ENCODE peak calls at places on chromosome 3, in eight cellular contexts. One of them, this sample, is unnamed.

GRCh38 chr3:40616420-40616819 is 91.7 kb downstream of the ZNF621 start:
- DNase-seq in GM23338: peak; percentile 43
- DNase-seq in naive thymus-derived CD4-positive, alpha-beta T cell: no peak
- DNase-seq in colonic mucosa: no peak
- DNase-seq in CD4-positive, alpha-beta memory T cell: no peak
- DNase-seq in left ventricle myocardium inferior: no peak
- DNase-seq in left lung: no peak
- DNase-seq in lung: no peak
- DNase-seq in this sample: no peak

GRCh38 chr3:59240856-59241255 is 191.0 kb upstream of the CFAP20DC start:
- DNase-seq in GM23338: no peak
- DNase-seq in naive thymus-derived CD4-positive, alpha-beta T cell: no peak
- DNase-seq in colonic mucosa: no peak
- DNase-seq in CD4-positive, alpha-beta memory T cell: no peak
- DNase-seq in left ventricle myocardium inferior: no peak
- DNase-seq in left lung: no peak
- DNase-seq in lung: no peak
- DNase-seq in this sample: no peak

GRCh38 chr3:62554264-62554799 is 181.0 kb upstream of the FEZF2 start:
- DNase-seq in GM23338: peak; percentile 73
- DNase-seq in naive thymus-derived CD4-positive, alpha-beta T cell: no peak
- DNase-seq in colonic mucosa: no peak
- DNase-seq in CD4-positive, alpha-beta memory T cell: no peak
- DNase-seq in left ventricle myocardium inferior: no peak
- DNase-seq in left lung: no peak
- DNase-seq in lung: no peak
- DNase-seq in this sample: no peak

GRCh38 chr3:32399030-32399620 is 7.5 kb downstream of the CMTM7 start:
- DNase-seq in GM23338: peak; percentile 85
- DNase-seq in naive thymus-derived CD4-positive, alpha-beta T cell: peak; percentile 72
- DNase-seq in colonic mucosa: peak; percentile 58
- DNase-seq in CD4-positive, alpha-beta memory T cell: peak; percentile 70
- DNase-seq in left ventricle myocardium inferior: no peak
- DNase-seq in left lung: no peak
- DNase-seq in lung: no peak
- DNase-seq in this sample: no peak

GRCh38 chr3:130915567-130916292 is 21.8 kb downstream of the ATP2C1 start:
- DNase-seq in GM23338: no peak
- DNase-seq in naive thymus-derived CD4-positive, alpha-beta T cell: no peak
- DNase-seq in colonic mucosa: no peak
- DNase-seq in CD4-positive, alpha-beta memory T cell: no peak
- DNase-seq in left ventricle myocardium inferior: no peak
- DNase-seq in left lung: no peak
- DNase-seq in lung: no peak
- DNase-seq in this sample: no peak

GRCh38 chr3:11770105-11770476 is 76.6 kb downstream of the TAMM41 start:
- DNase-seq in GM23338: peak; percentile 44
- DNase-seq in naive thymus-derived CD4-positive, alpha-beta T cell: no peak
- DNase-seq in colonic mucosa: no peak
- DNase-seq in CD4-positive, alpha-beta memory T cell: no peak
- DNase-seq in left ventricle myocardium inferior: no peak
- DNase-seq in left lung: no peak
- DNase-seq in lung: no peak
- DNase-seq in this sample: no peak

GRCh38 chr3:150255416-150255815 is 152.7 kb upstream of the TSC22D2 start:
- DNase-seq in GM23338: no peak
- DNase-seq in naive thymus-derived CD4-positive, alpha-beta T cell: no peak
- DNase-seq in colonic mucosa: no peak
- DNase-seq in CD4-positive, alpha-beta memory T cell: no peak
- DNase-seq in left ventricle myocardium inferior: peak; percentile 62
- DNase-seq in left lung: no peak
- DNase-seq in lung: no peak
- DNase-seq in this sample: no peak

GRCh38 chr3:10883478-10884234 is 67.6 kb downstream of the SLC6A11 start:
- DNase-seq in GM23338: peak; percentile 61
- DNase-seq in naive thymus-derived CD4-positive, alpha-beta T cell: no peak
- DNase-seq in colonic mucosa: no peak
- DNase-seq in CD4-positive, alpha-beta memory T cell: no peak
- DNase-seq in left ventricle myocardium inferior: no peak
- DNase-seq in left lung: no peak
- DNase-seq in lung: no peak
- DNase-seq in this sample: no peak

GRCh38 chr3:31532587-31533168 is at the start of gene STT3B:
- DNase-seq in GM23338: peak; percentile 81
- DNase-seq in naive thymus-derived CD4-positive, alpha-beta T cell: no peak
- DNase-seq in colonic mucosa: peak; percentile 86
- DNase-seq in CD4-positive, alpha-beta memory T cell: peak; percentile 86
- DNase-seq in left ventricle myocardium inferior: peak; percentile 86
- DNase-seq in left lung: peak; percentile 97
- DNase-seq in lung: peak; percentile 84
- DNase-seq in this sample: no peak

GRCh38 chr3:177640319-177640997 is 443.2 kb upstream of the TBL1XR1 start:
- DNase-seq in GM23338: peak; percentile 8
- DNase-seq in naive thymus-derived CD4-positive, alpha-beta T cell: no peak
- DNase-seq in colonic mucosa: no peak
- DNase-seq in CD4-positive, alpha-beta memory T cell: no peak
- DNase-seq in left ventricle myocardium inferior: no peak
- DNase-seq in left lung: no peak
- DNase-seq in lung: no peak
- DNase-seq in this sample: no peak

GRCh38 chr3:12901631-12902045 is 60.3 kb upstream of the RPL32 start:
- DNase-seq in GM23338: no peak
- DNase-seq in naive thymus-derived CD4-positive, alpha-beta T cell: no peak
- DNase-seq in colonic mucosa: no peak
- DNase-seq in CD4-positive, alpha-beta memory T cell: no peak
- DNase-seq in left ventricle myocardium inferior: no peak
- DNase-seq in left lung: peak; percentile 34
- DNase-seq in lung: no peak
- DNase-seq in this sample: no peak

GRCh38 chr3:25460751-25461150 is 32.7 kb downstream of the RARB start:
- DNase-seq in GM23338: no peak
- DNase-seq in naive thymus-derived CD4-positive, alpha-beta T cell: no peak
- DNase-seq in colonic mucosa: no peak
- DNase-seq in CD4-positive, alpha-beta memory T cell: no peak
- DNase-seq in left ventricle myocardium inferior: no peak
- DNase-seq in left lung: no peak
- DNase-seq in lung: no peak
- DNase-seq in this sample: no peak

GRCh38 chr3:111590096-111590491 is 5.1 kb downstream of the ZBED2 start:
- DNase-seq in GM23338: peak; percentile 3
- DNase-seq in naive thymus-derived CD4-positive, alpha-beta T cell: no peak
- DNase-seq in colonic mucosa: no peak
- DNase-seq in CD4-positive, alpha-beta memory T cell: no peak
- DNase-seq in left ventricle myocardium inferior: no peak
- DNase-seq in left lung: no peak
- DNase-seq in lung: no peak
- DNase-seq in this sample: no peak

GRCh38 chr3:141370065-141370533 is 1.8 kb downstream of the ZBTB38 start:
- DNase-seq in GM23338: peak; percentile 91
- DNase-seq in naive thymus-derived CD4-positive, alpha-beta T cell: peak; percentile 81
- DNase-seq in colonic mucosa: peak; percentile 66
- DNase-seq in CD4-positive, alpha-beta memory T cell: peak; percentile 88
- DNase-seq in left ventricle myocardium inferior: no peak
- DNase-seq in left lung: no peak
- DNase-seq in lung: peak; percentile 62
- DNase-seq in this sample: peak; percentile 39

GRCh38 chr3:182686033-182686886 is 107.0 kb upstream of the ATP11B start:
- DNase-seq in GM23338: no peak
- DNase-seq in naive thymus-derived CD4-positive, alpha-beta T cell: no peak
- DNase-seq in colonic mucosa: no peak
- DNase-seq in CD4-positive, alpha-beta memory T cell: no peak
- DNase-seq in left ventricle myocardium inferior: no peak
- DNase-seq in left lung: no peak
- DNase-seq in lung: no peak
- DNase-seq in this sample: no peak

GRCh38 chr3:182692021-182692420 is 101.3 kb upstream of the ATP11B start:
- DNase-seq in GM23338: no peak
- DNase-seq in naive thymus-derived CD4-positive, alpha-beta T cell: no peak
- DNase-seq in colonic mucosa: no peak
- DNase-seq in CD4-positive, alpha-beta memory T cell: no peak
- DNase-seq in left ventricle myocardium inferior: no peak
- DNase-seq in left lung: no peak
- DNase-seq in lung: no peak
- DNase-seq in this sample: no peak

GRCh38 chr3:182692685-182693084 is 100.6 kb upstream of the ATP11B start:
- DNase-seq in GM23338: no peak
- DNase-seq in naive thymus-derived CD4-positive, alpha-beta T cell: no peak
- DNase-seq in colonic mucosa: no peak
- DNase-seq in CD4-positive, alpha-beta memory T cell: no peak
- DNase-seq in left ventricle myocardium inferior: no peak
- DNase-seq in left lung: no peak
- DNase-seq in lung: no peak
- DNase-seq in this sample: no peak

GRCh38 chr3:182693723-182694122 is 99.6 kb upstream of the ATP11B start:
- DNase-seq in GM23338: no peak
- DNase-seq in naive thymus-derived CD4-positive, alpha-beta T cell: no peak
- DNase-seq in colonic mucosa: no peak
- DNase-seq in CD4-positive, alpha-beta memory T cell: no peak
- DNase-seq in left ventricle myocardium inferior: no peak
- DNase-seq in left lung: no peak
- DNase-seq in lung: no peak
- DNase-seq in this sample: no peak

DNA sequence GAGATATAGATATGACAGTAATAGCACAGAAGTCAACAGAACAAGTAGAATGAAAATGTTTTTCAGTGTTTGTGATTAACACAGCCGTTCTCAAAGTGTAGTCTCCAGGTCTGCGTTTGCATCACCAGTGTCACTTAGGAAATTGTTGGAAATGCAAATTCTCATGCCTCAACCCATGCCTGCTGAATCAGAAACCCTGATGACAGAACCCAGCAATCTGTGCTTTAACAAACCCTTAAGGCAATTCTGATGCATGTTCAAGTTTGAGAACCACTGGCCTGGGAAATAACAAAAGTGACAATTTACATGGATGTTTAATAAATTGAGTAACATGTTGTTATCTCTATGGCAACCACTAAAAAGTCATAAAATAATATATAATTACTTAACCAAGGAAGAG is 103.1 kb upstream of the ATP11B start:
- DNase-seq in GM23338: no peak
- DNase-seq in naive thymus-derived CD4-positive, alpha-beta T cell: no peak
- DNase-seq in colonic mucosa: no peak
- DNase-seq in CD4-positive, alpha-beta memory T cell: no peak
- DNase-seq in left ventricle myocardium inferior: no peak
- DNase-seq in left lung: no peak
- DNase-seq in lung: no peak
- DNase-seq in this sample: no peak
- H3K27ac ChIP-seq in GM23338: no peak overlapping the region
- H3K27ac ChIP-seq in naive thymus-derived CD4-positive, alpha-beta T cell: no peak overlapping the region
- H3K27ac ChIP-seq in colonic mucosa: no peak overlapping the region
- H3K27ac ChIP-seq in CD4-positive, alpha-beta memory T cell: no peak overlapping the region
- H3K27ac ChIP-seq in left ventricle myocardium inferior: no peak overlapping the region
- H3K27ac ChIP-seq in left lung: no peak overlapping the region
- H3K27ac ChIP-seq in lung: no peak overlapping the region
- H3K27ac ChIP-seq in this sample: no peak overlapping the region

GRCh38 chr3:56811545-56812202 is 9.9 kb upstream of the ARHGEF3 start:
- DNase-seq in GM23338: no peak
- DNase-seq in naive thymus-derived CD4-positive, alpha-beta T cell: no peak
- DNase-seq in colonic mucosa: no peak
- DNase-seq in CD4-positive, alpha-beta memory T cell: no peak
- DNase-seq in left ventricle myocardium inferior: no peak
- DNase-seq in left lung: no peak
- DNase-seq in lung: no peak
- DNase-seq in this sample: no peak

GRCh38 chr3:56815571-56815970 is 13.8 kb upstream of the ARHGEF3 start:
- DNase-seq in GM23338: no peak
- DNase-seq in naive thymus-derived CD4-positive, alpha-beta T cell: no peak
- DNase-seq in colonic mucosa: no peak
- DNase-seq in CD4-positive, alpha-beta memory T cell: no peak
- DNase-seq in left ventricle myocardium inferior: no peak
- DNase-seq in left lung: no peak
- DNase-seq in lung: no peak
- DNase-seq in this sample: no peak

GRCh38 chr3:56813656-56813965 is 11.9 kb upstream of the ARHGEF3 start:
- DNase-seq in GM23338: no peak
- DNase-seq in naive thymus-derived CD4-positive, alpha-beta T cell: no peak
- DNase-seq in colonic mucosa: no peak
- DNase-seq in CD4-positive, alpha-beta memory T cell: no peak
- DNase-seq in left ventricle myocardium inferior: no peak
- DNase-seq in left lung: no peak
- DNase-seq in lung: no peak
- DNase-seq in this sample: no peak

GRCh38 chr3:56812749-56813655 is 11.3 kb upstream of the ARHGEF3 start:
- DNase-seq in GM23338: no peak
- DNase-seq in naive thymus-derived CD4-positive, alpha-beta T cell: no peak
- DNase-seq in colonic mucosa: no peak
- DNase-seq in CD4-positive, alpha-beta memory T cell: no peak
- DNase-seq in left ventricle myocardium inferior: no peak
- DNase-seq in left lung: no peak
- DNase-seq in lung: no peak
- DNase-seq in this sample: no peak

DNA sequence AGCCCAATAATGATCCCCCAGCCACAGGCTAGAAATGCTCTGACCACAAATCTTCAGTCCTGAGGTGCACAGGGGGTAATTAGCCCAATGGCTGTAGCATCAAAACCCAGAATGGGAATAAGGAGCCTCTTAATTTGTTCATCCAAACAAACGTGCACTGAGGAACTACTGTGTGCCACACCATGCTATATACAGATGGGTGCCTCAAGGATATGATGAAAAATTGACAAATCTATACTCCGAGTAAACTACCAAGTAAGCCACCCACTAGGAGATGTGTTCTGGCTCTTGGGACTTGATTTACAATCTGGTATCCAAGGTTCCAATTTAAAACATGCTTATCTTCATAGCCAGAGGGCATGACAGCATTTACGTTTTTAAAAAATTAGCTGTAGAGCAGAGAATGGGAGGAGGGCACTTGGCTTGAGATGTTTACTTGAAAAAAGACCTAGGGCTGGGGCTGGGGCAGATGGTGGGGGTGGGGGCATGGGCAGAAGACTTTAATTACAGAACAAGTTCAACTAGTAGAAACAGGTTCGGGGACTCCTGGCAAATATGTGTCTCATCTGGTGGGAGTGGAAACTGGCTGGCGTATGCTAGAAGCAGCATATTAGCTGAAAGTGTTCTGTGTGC is 9.3 kb upstream of the ARHGEF3 start:
- DNase-seq in GM23338: no peak
- DNase-seq in naive thymus-derived CD4-positive, alpha-beta T cell: no peak
- DNase-seq in colonic mucosa: no peak
- DNase-seq in CD4-positive, alpha-beta memory T cell: no peak
- DNase-seq in left ventricle myocardium inferior: no peak
- DNase-seq in left lung: no peak
- DNase-seq in lung: no peak
- DNase-seq in this sample: no peak
- H3K4me1 ChIP-seq in GM23338: no peaks in the 10 kb centered on the region
- H3K4me1 ChIP-seq in naive thymus-derived CD4-positive, alpha-beta T cell: peaks cover 29% of the 10 kb centered on the region
- H3K4me1 ChIP-seq in colonic mucosa: no peaks in the 10 kb centered on the region
- H3K4me1 ChIP-seq in CD4-positive, alpha-beta memory T cell: peaks cover 62% of the 10 kb centered on the region
- H3K4me1 ChIP-seq in left ventricle myocardium inferior: peaks cover 21% of the 10 kb centered on the region
- H3K4me1 ChIP-seq in left lung: peaks cover 17% of the 10 kb centered on the region
- H3K4me1 ChIP-seq in lung: peaks cover 12% of the 10 kb centered on the region
- H3K4me1 ChIP-seq in this sample: peaks cover 38% of the 10 kb centered on the region

GRCh38 chr3:138875754-138876664 is 41.3 kb upstream of the PIK3CB start:
- DNase-seq in GM23338: no peak
- DNase-seq in naive thymus-derived CD4-positive, alpha-beta T cell: no peak
- DNase-seq in colonic mucosa: no peak
- DNase-seq in CD4-positive, alpha-beta memory T cell: peak; percentile 5
- DNase-seq in left ventricle myocardium inferior: no peak
- DNase-seq in left lung: no peak
- DNase-seq in lung: no peak
- DNase-seq in this sample: no peak
- H3K27ac ChIP-seq in GM23338: no peak overlapping the region
- H3K27ac ChIP-seq in naive thymus-derived CD4-positive, alpha-beta T cell: no peak overlapping the region
- H3K27ac ChIP-seq in colonic mucosa: no peak overlapping the region
- H3K27ac ChIP-seq in CD4-positive, alpha-beta memory T cell: no peak overlapping the region
- H3K27ac ChIP-seq in left ventricle myocardium inferior: peak overlapping the region; percentile 64
- H3K27ac ChIP-seq in left lung: no peak overlapping the region
- H3K27ac ChIP-seq in lung: no peak overlapping the region
- H3K27ac ChIP-seq in this sample: no peak overlapping the region

GRCh38 chr3:54918516-54918915 is 9.3 kb downstream of the LRTM1 start:
- DNase-seq in GM23338: no peak
- DNase-seq in naive thymus-derived CD4-positive, alpha-beta T cell: no peak
- DNase-seq in colonic mucosa: no peak
- DNase-seq in CD4-positive, alpha-beta memory T cell: no peak
- DNase-seq in left ventricle myocardium inferior: no peak
- DNase-seq in left lung: no peak
- DNase-seq in lung: no peak
- DNase-seq in this sample: no peak
- H3K4me1 ChIP-seq in GM23338: no peaks in the 10 kb centered on the region
- H3K4me1 ChIP-seq in naive thymus-derived CD4-positive, alpha-beta T cell: no peaks in the 10 kb centered on the region
- H3K4me1 ChIP-seq in colonic mucosa: no peaks in the 10 kb centered on the region
- H3K4me1 ChIP-seq in CD4-positive, alpha-beta memory T cell: no peaks in the 10 kb centered on the region
- H3K4me1 ChIP-seq in left ventricle myocardium inferior: no peaks in the 10 kb centered on the region
- H3K4me1 ChIP-seq in left lung: no peaks in the 10 kb centered on the region
- H3K4me1 ChIP-seq in lung: no peaks in the 10 kb centered on the region
- H3K4me1 ChIP-seq in this sample: no peaks in the 10 kb centered on the region